ENCODE peak calls at places on chromosomes 5 and 9, in five cellular contexts. One of them, this sample, is unnamed.

GRCh38 chr5:43941806-43942205 is 338.8 kb downstream of the NNT start:
- DNase-seq in heart left ventricle: no peak
- DNase-seq in endothelial cell: no peak
- DNase-seq in mammary epithelial cell: no peak
- DNase-seq in RWPE1: no peak
- DNase-seq in this sample: no peak

GRCh38 chr9:101342595-101342994 is 42.2 kb downstream of the BAAT start:
- DNase-seq in RWPE1: no peak
- DNase-seq in mammary epithelial cell: no peak
- DNase-seq in endothelial cell: no peak
- DNase-seq in heart left ventricle: no peak
- DNase-seq in this sample: no peak

GRCh38 chr5:172788771-172789686 is 18.0 kb upstream of the DUSP1 start:
- DNase-seq in endothelial cell: no peak
- DNase-seq in heart left ventricle: peak; percentile 65
- DNase-seq in mammary epithelial cell: no peak
- DNase-seq in RWPE1: no peak
- DNase-seq in this sample: no peak

GRCh38 chr9:37693265-37693664 is 42.5 kb downstream of the FRMPD1 start:
- DNase-seq in endothelial cell: no peak
- DNase-seq in heart left ventricle: no peak
- DNase-seq in mammary epithelial cell: peak; percentile 9
- DNase-seq in RWPE1: no peak
- DNase-seq in this sample: no peak

GRCh38 chr9:127846451-127847154 is 7.9 kb downstream of the ENG start:
- DNase-seq in endothelial cell: no peak
- DNase-seq in heart left ventricle: peak; percentile 78
- DNase-seq in RWPE1: no peak
- DNase-seq in mammary epithelial cell: no peak
- DNase-seq in this sample: no peak

GRCh38 chr5:71658916-71659661 is 60.0 kb upstream of the CARTPT start:
- DNase-seq in heart left ventricle: no peak
- DNase-seq in mammary epithelial cell: no peak
- DNase-seq in RWPE1: no peak
- DNase-seq in endothelial cell: no peak
- DNase-seq in this sample: peak; percentile 14

GRCh38 chr9:100108572-100108971 is 9.5 kb downstream of the INVS start:
- DNase-seq in mammary epithelial cell: no peak
- DNase-seq in endothelial cell: no peak
- DNase-seq in RWPE1: no peak
- DNase-seq in heart left ventricle: no peak
- DNase-seq in this sample: no peak

GRCh38 chr9:32954642-32955041 is 46.8 kb downstream of the APTX start:
- DNase-seq in mammary epithelial cell: no peak
- DNase-seq in endothelial cell: no peak
- DNase-seq in heart left ventricle: no peak
- DNase-seq in RWPE1: no peak
- DNase-seq in this sample: peak; percentile 20

GRCh38 chr5:154260224-154260859 is 69.8 kb downstream of the GALNT10 start:
- DNase-seq in mammary epithelial cell: no peak
- DNase-seq in heart left ventricle: no peak
- DNase-seq in RWPE1: no peak
- DNase-seq in endothelial cell: no peak
- DNase-seq in this sample: no peak

GRCh38 chr9:132125944-132126720 is 35.7 kb upstream of the NTNG2 start:
- DNase-seq in endothelial cell: no peak
- DNase-seq in heart left ventricle: no peak
- DNase-seq in RWPE1: no peak
- DNase-seq in mammary epithelial cell: no peak
- DNase-seq in this sample: no peak

GRCh38 chr5:111722016-111722591 is 34.9 kb downstream of the NREP start:
- DNase-seq in mammary epithelial cell: no peak
- DNase-seq in endothelial cell: no peak
- DNase-seq in RWPE1: no peak
- DNase-seq in heart left ventricle: no peak
- DNase-seq in this sample: no peak

GRCh38 chr5:146878471-146879172 is at the start of gene PPP2R2B:
- DNase-seq in RWPE1: peak; percentile 23
- DNase-seq in mammary epithelial cell: peak; percentile 57
- DNase-seq in endothelial cell: peak; percentile 33
- DNase-seq in heart left ventricle: no peak
- DNase-seq in this sample: peak; percentile 25

GRCh38 chr5:75681125-75681830 is 36.0 kb downstream of the POC5 start:
- DNase-seq in RWPE1: peak; percentile 34
- DNase-seq in mammary epithelial cell: peak; percentile 40
- DNase-seq in endothelial cell: no peak
- DNase-seq in heart left ventricle: no peak
- DNase-seq in this sample: peak; percentile 46

GRCh38 chr9:9305600-9305999 is 1307.2 kb downstream of the PTPRD start:
- DNase-seq in heart left ventricle: no peak
- DNase-seq in mammary epithelial cell: no peak
- DNase-seq in endothelial cell: no peak
- DNase-seq in RWPE1: no peak
- DNase-seq in this sample: no peak
- TF ChIP-seq CTCF in heart left ventricle: no peak
- TF ChIP-seq CTCF in mammary epithelial cell: no peak
- TF ChIP-seq CTCF in endothelial cell: no peak
- TF ChIP-seq CTCF in RWPE1: no peak
- TF ChIP-seq CTCF in this sample: no peak

GRCh38 chr9:2625427-2625826 is 3.8 kb downstream of the VLDLR start:
- DNase-seq in RWPE1: no peak
- DNase-seq in mammary epithelial cell: no peak
- DNase-seq in endothelial cell: no peak
- DNase-seq in heart left ventricle: no peak
- DNase-seq in this sample: no peak
- TF ChIP-seq CTCF in RWPE1: no peak
- TF ChIP-seq CTCF in mammary epithelial cell: peak; percentile 17
- TF ChIP-seq CTCF in endothelial cell: no peak
- TF ChIP-seq CTCF in heart left ventricle: no peak
- TF ChIP-seq CTCF in this sample: no peak

GRCh38 chr9:136502940-136503550 is 20.2 kb upstream of the SEC16A start:
- DNase-seq in endothelial cell: no peak
- DNase-seq in mammary epithelial cell: no peak
- DNase-seq in RWPE1: no peak
- DNase-seq in heart left ventricle: no peak
- DNase-seq in this sample: no peak
- TF ChIP-seq CTCF in endothelial cell: no peak
- TF ChIP-seq CTCF in mammary epithelial cell: peak; percentile 21
- TF ChIP-seq CTCF in RWPE1: peak; percentile 9
- TF ChIP-seq CTCF in heart left ventricle: no peak
- TF ChIP-seq CTCF in this sample: no peak

GRCh38 chr9:126516561-126516935 is 97.2 kb upstream of the LMX1B start:
- DNase-seq in endothelial cell: no peak
- DNase-seq in heart left ventricle: no peak
- DNase-seq in mammary epithelial cell: no peak
- DNase-seq in RWPE1: peak; percentile 28
- DNase-seq in this sample: no peak

GRCh38 chr9:126515873-126516505 is 97.7 kb upstream of the LMX1B start:
- DNase-seq in heart left ventricle: no peak
- DNase-seq in endothelial cell: no peak
- DNase-seq in mammary epithelial cell: no peak
- DNase-seq in RWPE1: no peak
- DNase-seq in this sample: no peak

GRCh38 chr9:126515001-126515872 is 98.5 kb upstream of the LMX1B start:
- DNase-seq in endothelial cell: no peak
- DNase-seq in RWPE1: no peak
- DNase-seq in mammary epithelial cell: no peak
- DNase-seq in heart left ventricle: no peak
- DNase-seq in this sample: no peak

GRCh38 chr9:126513159-126514036 is 100.3 kb upstream of the LMX1B start:
- DNase-seq in RWPE1: peak; percentile 86
- DNase-seq in endothelial cell: no peak
- DNase-seq in mammary epithelial cell: peak; percentile 79
- DNase-seq in heart left ventricle: no peak
- DNase-seq in this sample: peak; percentile 67

DNA sequence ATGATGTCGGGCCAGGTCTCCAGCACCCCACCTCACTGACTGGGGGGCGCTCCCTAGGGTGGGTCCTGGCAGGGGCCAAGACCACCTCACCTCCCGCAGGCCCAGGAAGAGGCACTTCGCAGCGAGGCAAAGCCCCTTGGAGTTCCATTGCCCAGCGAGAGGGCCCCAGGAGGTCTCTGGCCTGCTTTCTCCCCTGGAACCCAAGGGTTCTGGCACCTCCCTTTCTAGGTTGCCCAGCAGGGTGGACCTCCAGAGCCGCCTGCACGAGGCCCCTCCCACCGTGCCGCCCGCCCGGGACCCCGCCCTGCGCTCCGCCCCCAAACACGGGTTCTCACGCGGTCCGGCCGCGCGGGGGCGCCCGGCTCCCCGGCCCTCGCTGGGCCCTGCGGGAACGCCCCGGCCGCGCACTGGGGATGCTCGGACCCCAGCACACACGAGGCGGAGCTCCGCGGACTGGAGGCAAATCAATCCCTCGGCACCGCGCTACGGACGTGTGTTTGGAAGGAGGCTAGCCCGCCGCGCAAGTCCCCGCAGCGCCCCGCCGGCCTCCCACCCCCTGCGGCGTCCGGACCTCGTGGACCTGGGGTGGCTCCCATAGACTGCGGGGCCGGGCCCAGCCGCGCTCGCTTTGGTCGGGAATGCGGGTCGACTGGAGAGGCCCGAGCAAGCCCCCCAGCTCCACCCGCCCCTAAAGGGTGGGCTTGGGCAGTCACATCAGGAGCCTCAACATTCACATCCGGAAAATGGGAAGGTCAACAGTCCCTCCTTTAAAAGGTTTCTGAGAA is 99.5 kb upstream of the LMX1B start:
- DNase-seq in RWPE1: peak; percentile 69
- DNase-seq in endothelial cell: peak; percentile 89
- DNase-seq in heart left ventricle: peak; percentile 77
- DNase-seq in mammary epithelial cell: peak; percentile 30
- DNase-seq in this sample: no peak
- TF ChIP-seq CTCF in RWPE1: peak; percentile 60
- TF ChIP-seq CTCF in endothelial cell: peak; percentile 70
- TF ChIP-seq CTCF in heart left ventricle: peak; percentile 60
- TF ChIP-seq CTCF in mammary epithelial cell: peak; percentile 42
- TF ChIP-seq CTCF in this sample: no peak

DNA sequence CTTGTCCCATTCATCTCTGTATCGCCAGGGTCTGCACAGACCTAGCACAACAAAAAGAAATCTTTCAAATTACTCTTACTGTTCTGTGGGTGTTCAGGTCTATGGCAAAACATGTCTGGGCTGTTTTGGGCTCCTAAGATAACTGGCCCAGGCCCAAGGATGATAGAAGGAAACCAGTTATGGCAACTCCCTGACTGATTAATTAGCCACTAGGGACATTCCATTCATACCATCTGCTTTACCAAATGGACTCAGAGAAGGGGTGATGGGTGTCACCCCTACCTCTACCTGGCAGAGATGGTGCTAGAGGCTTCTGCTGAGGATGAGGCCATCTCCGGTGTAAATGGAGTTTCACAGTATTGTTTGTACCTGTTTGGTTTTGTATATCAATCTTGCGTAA is 1.9 kb downstream of the SLC31A2 start:
- DNase-seq in RWPE1: peak; percentile 98
- DNase-seq in mammary epithelial cell: peak; percentile 95
- DNase-seq in endothelial cell: no peak
- DNase-seq in heart left ventricle: no peak
- DNase-seq in this sample: peak; percentile 59
- TF ChIP-seq CTCF in RWPE1: no peak
- TF ChIP-seq CTCF in mammary epithelial cell: no peak
- TF ChIP-seq CTCF in endothelial cell: no peak
- TF ChIP-seq CTCF in heart left ventricle: no peak
- TF ChIP-seq CTCF in this sample: no peak

GRCh38 chr5:150513375-150514309 is 5.7 kb downstream of the NDST1 start:
- DNase-seq in endothelial cell: peak; percentile 38
- DNase-seq in heart left ventricle: no peak
- DNase-seq in RWPE1: no peak
- DNase-seq in mammary epithelial cell: no peak
- DNase-seq in this sample: no peak
- TF ChIP-seq CTCF in endothelial cell: peak; percentile 36
- TF ChIP-seq CTCF in heart left ventricle: peak; percentile 21
- TF ChIP-seq CTCF in RWPE1: no peak
- TF ChIP-seq CTCF in mammary epithelial cell: no peak
- TF ChIP-seq CTCF in this sample: peak; percentile 14

GRCh38 chr5:73028991-73029540 is 73.2 kb downstream of the FCHO2 start:
- DNase-seq in mammary epithelial cell: no peak
- DNase-seq in RWPE1: no peak
- DNase-seq in heart left ventricle: no peak
- DNase-seq in endothelial cell: no peak
- DNase-seq in this sample: no peak

GRCh38 chr5:73032635-73033034 is 76.8 kb downstream of the FCHO2 start:
- DNase-seq in mammary epithelial cell: no peak
- DNase-seq in heart left ventricle: no peak
- DNase-seq in RWPE1: no peak
- DNase-seq in endothelial cell: no peak
- DNase-seq in this sample: no peak

GRCh38 chr5:73030995-73031394 is 75.2 kb downstream of the FCHO2 start:
- DNase-seq in heart left ventricle: no peak
- DNase-seq in endothelial cell: no peak
- DNase-seq in mammary epithelial cell: peak; percentile 84
- DNase-seq in RWPE1: peak; percentile 83
- DNase-seq in this sample: peak; percentile 66

GRCh38 chr5:73031839-73032238 is 76.0 kb downstream of the FCHO2 start:
- DNase-seq in mammary epithelial cell: peak; percentile 53
- DNase-seq in endothelial cell: no peak
- DNase-seq in RWPE1: peak; percentile 63
- DNase-seq in heart left ventricle: no peak
- DNase-seq in this sample: peak; percentile 78

DNA sequence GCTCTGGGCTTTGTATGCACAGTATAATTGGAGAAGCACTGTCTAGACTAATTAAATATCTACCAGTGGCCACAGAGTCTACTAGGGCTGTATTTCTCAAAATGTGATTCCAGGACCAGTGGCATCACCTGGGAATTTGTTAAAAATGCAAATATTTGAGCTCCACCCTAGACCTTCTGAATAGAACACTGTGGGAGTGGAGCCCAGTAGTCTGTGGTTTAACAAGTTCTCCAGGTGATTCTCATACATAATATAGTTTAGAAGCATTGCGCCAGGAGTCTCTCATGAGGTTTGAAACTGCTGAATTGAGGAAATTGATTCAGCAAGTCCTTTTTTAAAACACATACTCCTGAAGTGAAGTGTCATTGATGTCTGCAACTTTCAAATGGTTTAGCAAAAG is 74.7 kb downstream of the FCHO2 start:
- DNase-seq in RWPE1: peak; percentile 32
- DNase-seq in endothelial cell: no peak
- DNase-seq in mammary epithelial cell: peak; percentile 46
- DNase-seq in heart left ventricle: no peak
- DNase-seq in this sample: peak; percentile 5
- TF ChIP-seq CTCF in RWPE1: no peak
- TF ChIP-seq CTCF in endothelial cell: no peak
- TF ChIP-seq CTCF in mammary epithelial cell: no peak
- TF ChIP-seq CTCF in heart left ventricle: no peak
- TF ChIP-seq CTCF in this sample: no peak

DNA sequence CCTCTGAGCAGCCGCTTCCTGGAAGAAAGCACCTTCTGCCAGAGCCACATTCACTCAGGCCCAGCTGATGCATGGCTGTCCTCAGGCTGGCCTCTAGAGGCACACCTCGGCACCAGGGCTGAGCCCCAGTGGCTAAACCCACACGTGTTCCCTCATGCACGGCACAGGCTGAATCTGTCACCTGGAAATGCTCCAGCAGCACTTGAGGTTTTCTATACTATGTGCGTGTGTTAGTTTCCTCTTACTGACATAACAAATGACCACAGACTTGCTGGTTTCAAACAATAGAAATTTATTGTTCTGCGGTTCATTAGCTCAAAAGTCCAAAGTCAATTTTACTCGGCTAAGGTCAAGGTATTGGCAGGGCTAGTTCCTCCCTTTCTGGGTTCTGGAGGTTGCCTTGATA is 141.4 kb downstream of the LRRC70 start:
- DNase-seq in heart left ventricle: no peak
- DNase-seq in endothelial cell: peak; percentile 35
- DNase-seq in RWPE1: peak; percentile 36
- DNase-seq in mammary epithelial cell: peak; percentile 45
- DNase-seq in this sample: peak; percentile 34
- TF ChIP-seq CTCF in heart left ventricle: no peak
- TF ChIP-seq CTCF in endothelial cell: no peak
- TF ChIP-seq CTCF in RWPE1: peak; percentile 22
- TF ChIP-seq CTCF in mammary epithelial cell: peak; percentile 36
- TF ChIP-seq CTCF in this sample: peak; percentile 15

This sample was measured in MCF 10A.